ENCODE peak calls at places on chromosome 1, in four cellular contexts. R is stimulated activated CD8-positive, alpha-beta memory T cell treated with anti-CD3 and anti-CD28 coated beads, Interleukin-4, amount 100 ng/mL, for 4 hours; N is SJSA1; I is GDM1. V is an unnamed sample.

GRCh38 chr1:25774921-25775774 is 24.8 kb upstream of the SELENON start:
- DNase-seq in R (peak), N (no peak), I (no peak), V (peak)

GRCh38 chr1:23799570-23800395 is 771 bp downstream of the GALE start:
- DNase-seq in R (no peak), N (peak), I (no peak), V (no peak)

GRCh38 chr1:202317941-202318925 is 23.5 kb downstream of the UBE2T start:
- DNase-seq in R (no peak), N (no peak), I (no peak), V (no peak)

GRCh38 chr1:52907812-52908153 is 13.8 kb downstream of the ECHDC2 start:
- DNase-seq in R (no peak), N (no peak), I (no peak), V (no peak)

GRCh38 chr1:3902546-3902945 is 2.5 kb upstream of the C1orf174 start:
- DNase-seq in R (no peak), N (no peak), I (no peak), V (no peak)

GRCh38 chr1:19065526-19066247 is 109.2 kb upstream of the IFFO2 start:
- DNase-seq in R (no peak), N (no peak), I (no peak), V (no peak)

GRCh38 chr1:83641206-83641658 is 357.7 kb downstream of the TTLL7 start:
- DNase-seq in R (no peak), N (no peak), I (no peak), V (no peak)

GRCh38 chr1:108502624-108503023 is 52.5 kb downstream of the NBPF6 start:
- DNase-seq in R (no peak), N (no peak), I (no peak), V (no peak)

GRCh38 chr1:245682638-245683376 is 528.0 kb downstream of the KIF26B start:
- DNase-seq in R (no peak), N (peak), I (no peak), V (no peak)

GRCh38 chr1:162373541-162374375 is 2.9 kb downstream of the SPATA46 start:
- DNase-seq in R (no peak), N (peak), I (no peak), V (no peak)

GRCh38 chr1:234724517-234725176 is 114.7 kb upstream of the IRF2BP2 start:
- DNase-seq in R (peak), N (no peak), I (no peak), V (no peak)

GRCh38 chr1:2186901-2187300 is 7.7 kb downstream of the FAAP20 start:
- DNase-seq in R (no peak), N (no peak), I (no peak), V (no peak)

GRCh38 chr1:213057264-213058059 is 6.4 kb downstream of the RPS6KC1 start:
- DNase-seq in R (no peak), N (no peak), I (no peak), V (no peak)

GRCh38 chr1:55129194-55129728 is 85.9 kb downstream of the USP24 start:
- DNase-seq in R (no peak), N (no peak), I (peak), V (no peak)

GRCh38 chr1:24425922-24426321 is 10.3 kb downstream of the NIPAL3 start:
- DNase-seq in R (no peak), N (no peak), I (no peak), V (no peak)

GRCh38 chr1:24382165-24382577 is 31.4 kb downstream of the STPG1 start:
- DNase-seq in R (no peak), N (peak), I (no peak), V (no peak)

GRCh38 chr1:155124503-155125463 is 2.9 kb upstream of the EFNA1 start:
- DNase-seq in R (no peak), N (peak), I (no peak), V (no peak)

GRCh38 chr1:8274396-8274795 is 43.5 kb upstream of the SLC45A1 start:
- DNase-seq in R (no peak), N (no peak), I (no peak), V (no peak)

GRCh38 chr1:159311679-159312078 is 9.5 kb downstream of the FCER1A start:
- DNase-seq in R (no peak), N (no peak), I (no peak), V (no peak)

GRCh38 chr1:53087332-53088285 is 25.6 kb downstream of the PODN start:
- DNase-seq in R (no peak), N (no peak), I (no peak), V (no peak)

GRCh38 chr1:230701434-230701833 is 12.5 kb downstream of the AGT start:
- DNase-seq in R (no peak), N (no peak), I (no peak), V (no peak)

GRCh38 chr1:221087919-221088318 is 208.7 kb downstream of the HLX start:
- DNase-seq in R (no peak), N (no peak), I (no peak), V (no peak)

GRCh38 chr1:10122926-10123325 is 87.4 kb upstream of the KIF1B start:
- DNase-seq in R (no peak), N (peak), I (no peak), V (no peak)

GRCh38 chr1:55064861-55065263 is 25.5 kb downstream of the PCSK9 start:
- DNase-seq in R (no peak), N (no peak), I (no peak), V (no peak)

GRCh38 chr1:168957818-168958217 is 148.7 kb upstream of the ATP1B1 start:
- DNase-seq in R (no peak), N (no peak), I (no peak), V (no peak)

GRCh38 chr1:236159704-236160539 is 17.6 kb downstream of the GPR137B start:
- DNase-seq in R (no peak), N (no peak), I (no peak), V (no peak)

GRCh38 chr1:115706774-115707425 is 61.6 kb downstream of the CASQ2 start:
- DNase-seq in R (no peak), N (no peak), I (peak), V (no peak)

GRCh38 chr1:109198043-109198695 is 15.5 kb upstream of the SARS1 start:
- DNase-seq in R (no peak), N (peak), I (no peak), V (no peak)

GRCh38 chr1:234628099-234628498 is 18.1 kb upstream of the IRF2BP2 start:
- DNase-seq in R (no peak), N (peak), I (no peak), V (no peak)

GRCh38 chr1:63864224-63864623 is 90.4 kb downstream of the ROR1 start:
- DNase-seq in R (no peak), N (no peak), I (no peak), V (no peak)

GRCh38 chr1:16925635-16926490 is 4.1 kb downstream of the CROCC start:
- DNase-seq in R (no peak), N (no peak), I (no peak), V (no peak)

GRCh38 chr1:173421266-173421665 is 55.9 kb upstream of the PRDX6 start:
- DNase-seq in R (no peak), N (no peak), I (no peak), V (no peak)

GRCh38 chr1:152398812-152399698 is 15.0 kb downstream of the CRNN start:
- DNase-seq in R (no peak), N (peak), I (no peak), V (no peak)

GRCh38 chr1:119541389-119541788 is 34.4 kb downstream of the HSD3B1 start:
- DNase-seq in R (no peak), N (no peak), I (no peak), V (no peak)

GRCh38 chr1:50972766-50973165 is 2.7 kb downstream of the CDKN2C start:
- DNase-seq in R (no peak), N (no peak), I (no peak), V (no peak)

GRCh38 chr1:41721039-41721438 is 197.7 kb downstream of the HIVEP3 start:
- DNase-seq in R (no peak), N (no peak), I (no peak), V (no peak)

GRCh38 chr1:165408518-165408917 is 36.4 kb downstream of the RXRG start:
- DNase-seq in R (no peak), N (no peak), I (no peak), V (no peak)

GRCh38 chr1:159835862-159836518 is 9.3 kb downstream of the SLAMF8 start:
- DNase-seq in R (no peak), N (no peak), I (no peak), V (no peak)

GRCh38 chr1:179380299-179380698 is 14.5 kb downstream of the AXDND1 start:
- DNase-seq in R (no peak), N (no peak), I (no peak), V (no peak)